ENCODE peak calls at places on chromosome 12, in five cellular contexts. One of them, this sample, is unnamed. For H3K4me1, the result is how much of the 10 kb centered on the place peaks cover.

GRCh38 chr12:15393037-15393436 is 70.7 kb downstream of the PTPRO start:
- DNase-seq in breast epithelium: no peak
- DNase-seq in K562: no peak
- DNase-seq in thoracic aorta: no peak
- DNase-seq in CD8-positive, alpha-beta memory T cell: no peak
- DNase-seq in this sample: no peak

GRCh38 chr12:31369712-31370521 is 44.0 kb upstream of the SINHCAF start:
- DNase-seq in breast epithelium: no peak
- DNase-seq in K562: no peak
- DNase-seq in thoracic aorta: no peak
- DNase-seq in CD8-positive, alpha-beta memory T cell: no peak
- DNase-seq in this sample: peak

GRCh38 chr12:26870491-26871419 is 37.8 kb upstream of the ITPR2 start:
- DNase-seq in breast epithelium: no peak
- DNase-seq in K562: no peak
- DNase-seq in thoracic aorta: no peak
- DNase-seq in CD8-positive, alpha-beta memory T cell: no peak
- DNase-seq in this sample: no peak

GRCh38 chr12:27969901-27970390 is 2.6 kb downstream of the PTHLH start:
- DNase-seq in breast epithelium: peak
- DNase-seq in K562: peak
- DNase-seq in thoracic aorta: no peak
- DNase-seq in CD8-positive, alpha-beta memory T cell: no peak
- DNase-seq in this sample: peak

GRCh38 chr12:31521972-31522371 is 69.0 kb downstream of the DENND5B start:
- DNase-seq in breast epithelium: no peak
- DNase-seq in K562: no peak
- DNase-seq in thoracic aorta: no peak
- DNase-seq in CD8-positive, alpha-beta memory T cell: no peak
- DNase-seq in this sample: no peak

GRCh38 chr12:109772622-109773321 is 59.1 kb downstream of the FAM222A start:
- DNase-seq in breast epithelium: no peak
- DNase-seq in K562: no peak
- DNase-seq in thoracic aorta: no peak
- DNase-seq in CD8-positive, alpha-beta memory T cell: no peak
- DNase-seq in this sample: peak

GRCh38 chr12:116143883-116144266 is 133.6 kb downstream of the MED13L start:
- DNase-seq in breast epithelium: no peak
- DNase-seq in K562: no peak
- DNase-seq in thoracic aorta: no peak
- DNase-seq in CD8-positive, alpha-beta memory T cell: no peak
- DNase-seq in this sample: no peak

GRCh38 chr12:76890407-76891143 is 11.8 kb upstream of the CSRP2 start:
- DNase-seq in breast epithelium: no peak
- DNase-seq in K562: no peak
- DNase-seq in thoracic aorta: no peak
- DNase-seq in CD8-positive, alpha-beta memory T cell: no peak
- DNase-seq in this sample: no peak

GRCh38 chr12:110317921-110318320 is 36.9 kb downstream of the ATP2A2 start:
- DNase-seq in breast epithelium: no peak
- DNase-seq in K562: no peak
- DNase-seq in thoracic aorta: no peak
- DNase-seq in CD8-positive, alpha-beta memory T cell: no peak
- DNase-seq in this sample: no peak

GRCh38 chr12:53613821-53614220 is 12.4 kb downstream of the ATF7 start:
- DNase-seq in breast epithelium: no peak
- DNase-seq in K562: no peak
- DNase-seq in thoracic aorta: no peak
- DNase-seq in CD8-positive, alpha-beta memory T cell: no peak
- DNase-seq in this sample: no peak

GRCh38 chr12:52867636-52868035 is 18.8 kb upstream of the KRT78 start:
- DNase-seq in breast epithelium: no peak
- DNase-seq in K562: peak
- DNase-seq in thoracic aorta: no peak
- DNase-seq in CD8-positive, alpha-beta memory T cell: no peak
- DNase-seq in this sample: peak

GRCh38 chr12:97530237-97530636 is 67.6 kb downstream of the RMST start:
- DNase-seq in breast epithelium: no peak
- DNase-seq in K562: no peak
- DNase-seq in thoracic aorta: no peak
- DNase-seq in CD8-positive, alpha-beta memory T cell: no peak
- DNase-seq in this sample: no peak

GRCh38 chr12:17928708-17929366 is 161.2 kb downstream of the RERGL start:
- DNase-seq in breast epithelium: no peak
- DNase-seq in K562: no peak
- DNase-seq in thoracic aorta: no peak
- DNase-seq in CD8-positive, alpha-beta memory T cell: no peak
- DNase-seq in this sample: no peak

DNA sequence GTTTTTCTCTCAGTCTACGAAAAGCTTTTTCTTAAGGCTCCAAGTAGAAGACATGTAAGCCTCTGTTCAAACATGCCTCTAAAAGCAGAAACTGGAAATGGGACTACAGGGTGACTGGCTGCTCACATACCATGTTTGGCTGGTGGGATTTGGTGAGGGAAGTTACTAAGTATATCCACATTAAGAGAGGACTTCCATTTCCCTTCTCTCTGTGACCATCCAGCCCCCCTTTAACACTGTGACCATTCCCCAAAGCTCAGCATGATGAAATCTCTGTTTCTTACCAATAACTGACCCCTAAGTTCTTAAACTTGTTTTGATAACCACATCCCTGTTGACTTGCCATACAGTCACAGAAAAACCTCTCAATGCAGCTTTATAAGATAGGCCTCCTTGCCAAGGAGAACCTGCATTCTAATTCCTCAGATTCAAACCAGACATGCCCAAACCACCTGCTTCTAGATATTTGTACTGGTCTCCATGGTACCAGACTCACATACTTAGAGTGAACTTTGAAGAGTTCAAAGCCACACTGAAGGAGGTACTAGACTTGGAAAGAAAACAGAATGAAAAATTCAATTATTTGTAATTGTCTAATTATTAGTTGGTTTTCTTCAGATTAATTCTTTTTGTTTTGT is 102.2 kb downstream of the VEZT start:
- DNase-seq in breast epithelium: no peak
- DNase-seq in K562: no peak
- DNase-seq in thoracic aorta: no peak
- DNase-seq in CD8-positive, alpha-beta memory T cell: no peak
- DNase-seq in this sample: no peak
- H3K4me1 ChIP-seq in breast epithelium: under half
- H3K4me1 ChIP-seq in K562: under half
- H3K4me1 ChIP-seq in thoracic aorta: under half
- H3K4me1 ChIP-seq in CD8-positive, alpha-beta memory T cell: under half
- H3K4me1 ChIP-seq in this sample: under half

DNA sequence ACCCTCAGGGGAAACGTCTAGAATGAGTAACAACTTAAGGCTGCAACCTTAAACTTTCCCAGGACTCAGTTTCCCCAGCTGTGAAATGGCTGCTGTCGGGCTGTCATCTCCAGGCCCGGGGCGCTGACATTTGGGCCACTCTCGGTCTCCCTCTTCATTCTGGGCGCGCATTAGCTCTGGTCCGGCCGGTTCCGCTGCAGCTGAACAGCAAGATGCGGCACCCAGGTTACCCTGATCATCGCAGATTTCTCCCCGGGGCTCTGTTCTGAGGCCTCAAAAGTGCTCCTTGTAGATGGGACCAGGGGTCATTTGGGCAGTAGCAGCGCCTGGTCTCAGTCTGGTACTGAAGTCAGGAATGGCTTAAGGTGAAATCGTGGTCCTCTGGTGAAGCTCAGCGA is 890 bp upstream of the BCL7A start:
- DNase-seq in breast epithelium: no peak
- DNase-seq in K562: no peak
- DNase-seq in thoracic aorta: no peak
- DNase-seq in CD8-positive, alpha-beta memory T cell: no peak
- DNase-seq in this sample: no peak
- H3K4me3 ChIP-seq in breast epithelium: peak
- H3K4me3 ChIP-seq in K562: peak
- H3K4me3 ChIP-seq in thoracic aorta: peak
- H3K4me3 ChIP-seq in CD8-positive, alpha-beta memory T cell: peak
- H3K4me3 ChIP-seq in this sample: peak

DNA sequence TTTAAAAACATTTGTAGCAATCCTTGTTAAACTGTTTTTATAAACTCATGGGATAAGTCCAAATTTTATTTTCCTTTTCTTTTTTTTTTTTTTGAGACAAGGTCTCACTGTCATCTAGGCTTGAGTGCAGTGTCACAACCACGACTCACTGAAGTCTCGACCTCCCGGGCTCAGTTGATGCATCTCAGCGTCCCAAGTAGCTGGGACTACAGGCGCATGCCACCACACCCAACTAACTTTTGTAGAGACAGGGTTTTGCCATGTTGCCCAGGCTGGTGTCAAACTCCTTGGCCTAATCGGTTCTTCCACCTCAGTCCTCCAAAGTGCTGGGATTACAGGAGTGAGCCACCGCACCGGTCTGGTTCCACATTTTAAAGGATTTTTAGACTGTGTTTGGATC is 9.8 kb downstream of the RAP1B start:
- DNase-seq in breast epithelium: no peak
- DNase-seq in K562: no peak
- DNase-seq in thoracic aorta: no peak
- DNase-seq in CD8-positive, alpha-beta memory T cell: no peak
- DNase-seq in this sample: no peak
- H3K4me1 ChIP-seq in breast epithelium: under half
- H3K4me1 ChIP-seq in K562: under half
- H3K4me1 ChIP-seq in thoracic aorta: half or more
- H3K4me1 ChIP-seq in CD8-positive, alpha-beta memory T cell: half or more
- H3K4me1 ChIP-seq in this sample: half or more

GRCh38 chr12:3493225-3494049 is 2.4 kb downstream of the PRMT8 start:
- DNase-seq in breast epithelium: no peak
- DNase-seq in K562: no peak
- DNase-seq in thoracic aorta: no peak
- DNase-seq in CD8-positive, alpha-beta memory T cell: no peak
- DNase-seq in this sample: no peak

GRCh38 chr12:3490848-3491382 is at the start of gene PRMT8:
- DNase-seq in breast epithelium: no peak
- DNase-seq in K562: no peak
- DNase-seq in thoracic aorta: no peak
- DNase-seq in CD8-positive, alpha-beta memory T cell: no peak
- DNase-seq in this sample: no peak

GRCh38 chr12:3489057-3489456 is 1.9 kb upstream of the PRMT8 start:
- DNase-seq in breast epithelium: no peak
- DNase-seq in K562: no peak
- DNase-seq in thoracic aorta: no peak
- DNase-seq in CD8-positive, alpha-beta memory T cell: no peak
- DNase-seq in this sample: no peak

GRCh38 chr12:3492868-3493224 is 1.8 kb downstream of the PRMT8 start:
- DNase-seq in breast epithelium: no peak
- DNase-seq in K562: no peak
- DNase-seq in thoracic aorta: no peak
- DNase-seq in CD8-positive, alpha-beta memory T cell: no peak
- DNase-seq in this sample: no peak

DNA sequence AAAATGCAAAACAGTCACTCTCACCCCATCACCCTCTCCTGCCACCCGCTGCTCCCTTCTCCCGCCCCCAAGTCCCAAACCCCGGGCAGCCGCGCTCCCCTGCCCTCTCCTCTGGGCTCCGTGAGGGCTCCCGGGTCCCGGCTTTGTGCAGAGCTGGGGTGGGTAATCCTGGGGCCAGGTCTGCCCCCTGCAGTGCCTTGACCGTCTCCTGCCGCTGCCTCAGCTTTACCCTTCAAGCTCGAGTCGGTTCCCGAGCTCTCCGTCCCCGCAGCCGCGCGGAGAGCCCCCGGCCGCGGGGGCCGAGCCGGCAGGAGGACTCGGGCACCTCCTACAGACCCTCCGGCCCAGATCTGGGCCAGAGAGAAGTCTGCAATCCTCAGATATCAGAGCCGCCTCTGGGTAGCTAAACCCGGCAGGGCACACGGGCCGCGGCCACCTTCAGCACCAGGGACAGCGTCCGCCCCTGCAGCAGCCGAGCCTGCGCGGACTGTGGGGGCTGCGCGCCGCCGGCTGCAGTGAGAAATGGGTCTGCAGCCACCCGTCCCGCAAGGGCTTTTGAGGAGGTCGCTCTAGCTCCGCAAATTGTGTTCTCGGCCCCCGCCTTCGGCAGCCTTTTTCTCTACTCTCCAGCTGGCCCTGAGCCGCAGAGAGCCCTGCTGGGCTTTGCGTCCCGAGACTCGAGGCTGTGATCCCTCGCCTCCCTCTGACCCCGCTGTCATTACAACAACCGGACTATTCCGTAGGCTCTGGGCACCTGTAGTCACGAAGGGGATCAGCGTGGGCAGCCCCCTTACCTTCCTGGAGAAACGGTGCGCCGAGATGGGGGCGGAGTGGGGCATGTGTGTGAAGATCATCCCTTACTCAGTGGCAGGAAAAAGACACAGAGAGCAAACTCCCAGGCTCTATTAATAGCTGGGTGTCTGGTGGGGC is 1.2 kb downstream of the PRMT8 start:
- DNase-seq in breast epithelium: peak
- DNase-seq in K562: peak
- DNase-seq in thoracic aorta: no peak
- DNase-seq in CD8-positive, alpha-beta memory T cell: no peak
- DNase-seq in this sample: no peak
- H3K4me3 ChIP-seq in breast epithelium: no peak
- H3K4me3 ChIP-seq in K562: no peak
- H3K4me3 ChIP-seq in thoracic aorta: no peak
- H3K4me3 ChIP-seq in CD8-positive, alpha-beta memory T cell: no peak
- H3K4me3 ChIP-seq in this sample: no peak

DNA sequence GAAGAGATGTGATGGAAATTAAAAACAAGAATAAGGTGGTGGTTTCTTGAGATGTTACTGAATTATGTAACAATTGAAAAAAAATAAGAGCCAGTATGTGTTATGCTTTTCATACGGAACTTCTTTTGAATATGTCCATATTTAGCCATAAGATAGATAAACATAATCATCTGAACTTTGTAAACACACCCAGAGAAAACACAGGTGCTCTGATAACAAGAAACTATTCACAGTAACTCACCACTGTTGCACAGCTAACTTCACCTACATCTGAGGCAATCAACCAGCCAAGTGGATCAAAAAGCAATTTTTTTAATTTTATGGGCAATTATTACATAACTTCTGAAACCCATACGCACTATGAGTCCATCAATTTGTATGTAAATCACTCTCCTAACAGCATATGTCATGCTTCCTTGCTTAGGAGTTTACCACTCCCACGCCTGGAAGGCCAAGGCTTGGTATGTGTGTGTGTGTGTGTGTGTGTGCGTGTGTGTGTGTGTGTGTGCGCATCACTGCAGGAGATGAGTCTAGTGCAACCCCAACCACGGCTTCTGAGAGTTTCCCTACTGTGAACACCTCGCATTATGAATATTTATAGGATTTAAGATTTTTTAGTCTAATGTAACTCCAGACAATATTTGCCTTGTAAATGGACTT is 443.4 kb downstream of the BCAT1 start:
- DNase-seq in breast epithelium: no peak
- DNase-seq in K562: no peak
- DNase-seq in thoracic aorta: no peak
- DNase-seq in CD8-positive, alpha-beta memory T cell: no peak
- DNase-seq in this sample: no peak
- H3K4me1 ChIP-seq in breast epithelium: under half
- H3K4me1 ChIP-seq in K562: under half
- H3K4me1 ChIP-seq in thoracic aorta: under half
- H3K4me1 ChIP-seq in CD8-positive, alpha-beta memory T cell: under half
- H3K4me1 ChIP-seq in this sample: under half

GRCh38 chr12:7933255-7933726 is 2.7 kb downstream of the SLC2A3 start:
- DNase-seq in breast epithelium: no peak
- DNase-seq in K562: peak
- DNase-seq in thoracic aorta: peak
- DNase-seq in CD8-positive, alpha-beta memory T cell: peak
- DNase-seq in this sample: peak
- H3K4me3 ChIP-seq in breast epithelium: peak
- H3K4me3 ChIP-seq in K562: peak
- H3K4me3 ChIP-seq in thoracic aorta: peak
- H3K4me3 ChIP-seq in CD8-positive, alpha-beta memory T cell: peak
- H3K4me3 ChIP-seq in this sample: peak

This sample was measured in tibial artery.